ENCODE peak calls at places on chromosomes 1 and 21, in six cellular contexts. Q, F, R, Z, O and H are unnamed samples.

GRCh38 chr1:21335750-21336168 is 45.5 kb upstream of the ECE1 start:
- DNase-seq in Q (no peak), F (no peak), R (peak), Z (no peak), O (peak), H (no peak)

GRCh38 chr1:91582431-91582921 is 81.8 kb downstream of the CDC7 start:
- DNase-seq in Q (no peak), F (no peak), R (peak), Z (no peak), O (peak), H (no peak)

GRCh38 chr21:17925000-17925610 is 105.9 kb upstream of the C21orf91 start:
- DNase-seq in Q (peak), F (peak), R (peak), Z (no peak), O (peak), H (peak)

GRCh38 chr1:36787312-36787711 is 247.0 kb downstream of the GRIK3 start:
- DNase-seq in Q (no peak), F (no peak), R (no peak), Z (no peak), O (no peak), H (no peak)

GRCh38 chr1:9724706-9725476 is 73.4 kb downstream of the PIK3CD start:
- DNase-seq in Q (peak), F (peak), R (peak), Z (no peak), O (peak), H (peak)

GRCh38 chr1:94773931-94774422 is 46.2 kb upstream of the SLC44A3 start:
- DNase-seq in Q (no peak), F (no peak), R (peak), Z (no peak), O (no peak), H (no peak)

GRCh38 chr1:103341377-103341880 is 184.1 kb upstream of the RNPC3 start:
- DNase-seq in Q (no peak), F (no peak), R (no peak), Z (no peak), O (peak), H (no peak)

GRCh38 chr1:199226163-199226562 is 587.3 kb downstream of the PTPRC start:
- DNase-seq in Q (no peak), F (no peak), R (peak), Z (no peak), O (no peak), H (peak)

GRCh38 chr1:204261746-204262505 is 48.1 kb upstream of the GOLT1A start:
- DNase-seq in Q (no peak), F (no peak), R (peak), Z (no peak), O (no peak), H (no peak)

GRCh38 chr1:111813440-111814304 is 58.0 kb downstream of the DDX20 start:
- DNase-seq in Q (no peak), F (no peak), R (no peak), Z (no peak), O (peak), H (no peak)

GRCh38 chr1:38486115-38486514 is 373.5 kb downstream of the RRAGC start:
- DNase-seq in Q (no peak), F (no peak), R (no peak), Z (no peak), O (no peak), H (no peak)

GRCh38 chr1:243716901-243717300 is 133.1 kb downstream of the AKT3 start:
- DNase-seq in Q (no peak), F (no peak), R (peak), Z (no peak), O (no peak), H (no peak)

GRCh38 chr1:209893751-209894150 is 44.3 kb upstream of the SYT14 start:
- DNase-seq in Q (no peak), F (no peak), R (no peak), Z (no peak), O (peak), H (no peak)

GRCh38 chr1:2535455-2535854 is 5.4 kb upstream of the HES5 start:
- DNase-seq in Q (no peak), F (no peak), R (no peak), Z (no peak), O (no peak), H (no peak)

GRCh38 chr1:10957151-10957550 is 55.3 kb upstream of the TARDBP start:
- DNase-seq in Q (no peak), F (no peak), R (no peak), Z (no peak), O (no peak), H (no peak)

GRCh38 chr1:51924455-51924854 is 45.9 kb upstream of the NRDC start:
- DNase-seq in Q (peak), F (no peak), R (peak), Z (peak), O (no peak), H (no peak)

GRCh38 chr1:51644533-51645197 is 27.8 kb downstream of the OSBPL9 start:
- DNase-seq in Q (no peak), F (no peak), R (peak), Z (no peak), O (no peak), H (no peak)

GRCh38 chr1:1305300-1306069 is 2.2 kb downstream of the ACAP3 start:
- DNase-seq in Q (peak), F (peak), R (peak), Z (peak), O (no peak), H (peak)